ENCODE peak calls at places on chromosomes 12 and 14, in five cellular contexts. G is K562, O is upper lobe of left lung, Z is HepG2, M is GM12878. Y is an unnamed sample.

GRCh38 chr12:121423682-121424631 is 24.0 kb downstream of the RNF34 start:
- ATAC-seq in Z (no peak), G (no peak), O (no peak), M (no peak), Y (peak)

GRCh38 chr12:1310684-1311083 is 283.7 kb downstream of the FBXL14 start:
- ATAC-seq in Z (no peak), O (no peak), M (no peak), G (no peak), Y (no peak)

GRCh38 chr12:132284618-132285310 is 44.6 kb downstream of the GALNT9 start:
- ATAC-seq in Z (no peak), M (no peak), O (no peak), G (no peak), Y (no peak)

GRCh38 chr12:57623811-57624390 is 9.1 kb downstream of the B4GALNT1 start:
- ATAC-seq in M (no peak), O (no peak), Z (no peak), G (no peak), Y (no peak)

GRCh38 chr12:104546575-104546974 is 89.8 kb downstream of the CHST11 start:
- ATAC-seq in O (peak), G (no peak), Z (no peak), M (peak), Y (no peak)

GRCh38 chr12:68119724-68120211 is 39.8 kb downstream of the IFNG start:
- ATAC-seq in O (no peak), G (no peak), M (peak), Z (no peak), Y (no peak)

GRCh38 chr14:52923902-52924575 is 26.8 kb downstream of the FERMT2 start:
- ATAC-seq in O (no peak), Z (peak), M (peak), G (peak), Y (no peak)

GRCh38 chr12:130186631-130187269 is 24.5 kb downstream of the FZD10 start:
- ATAC-seq in Z (no peak), M (no peak), G (no peak), O (no peak), Y (no peak)

GRCh38 chr12:27293463-27293862 is 39.2 kb upstream of the BMAL2 start:
- ATAC-seq in G (no peak), Z (no peak), M (no peak), O (no peak), Y (no peak)

GRCh38 chr14:55976619-55977018 is 141.6 kb upstream of the PELI2 start:
- ATAC-seq in M (no peak), O (no peak), Z (no peak), G (no peak), Y (no peak)

GRCh38 chr12:114141916-114142564 is 175.9 kb upstream of the RBM19 start:
- ATAC-seq in O (no peak), G (no peak), Z (no peak), M (no peak), Y (no peak)

GRCh38 chr14:75259510-75259855 is 19.1 kb upstream of the FOS start:
- ATAC-seq in G (peak), O (no peak), Z (peak), M (no peak), Y (peak)

GRCh38 chr12:103734847-103735246 is 106.2 kb downstream of the NT5DC3 start:
- ATAC-seq in O (no peak), Z (no peak), G (no peak), M (no peak), Y (no peak)

GRCh38 chr12:1184402-1184801 is 193.4 kb downstream of the ERC1 start:
- ATAC-seq in O (no peak), Z (no peak), G (no peak), M (no peak), Y (no peak)

GRCh38 chr12:106358410-106359241 is 1.1 kb downstream of the POLR3B start:
- ATAC-seq in Z (peak), O (peak), G (peak), M (peak), Y (peak)

GRCh38 chr12:77943466-77943865 is 112.8 kb downstream of the NAV3 start:
- ATAC-seq in G (no peak), M (no peak), Z (no peak), O (no peak), Y (peak)

GRCh38 chr12:3055712-3056467 is 21.3 kb upstream of the TSPAN9 start:
- ATAC-seq in O (no peak), G (no peak), M (no peak), Z (peak), Y (no peak)

DNA sequence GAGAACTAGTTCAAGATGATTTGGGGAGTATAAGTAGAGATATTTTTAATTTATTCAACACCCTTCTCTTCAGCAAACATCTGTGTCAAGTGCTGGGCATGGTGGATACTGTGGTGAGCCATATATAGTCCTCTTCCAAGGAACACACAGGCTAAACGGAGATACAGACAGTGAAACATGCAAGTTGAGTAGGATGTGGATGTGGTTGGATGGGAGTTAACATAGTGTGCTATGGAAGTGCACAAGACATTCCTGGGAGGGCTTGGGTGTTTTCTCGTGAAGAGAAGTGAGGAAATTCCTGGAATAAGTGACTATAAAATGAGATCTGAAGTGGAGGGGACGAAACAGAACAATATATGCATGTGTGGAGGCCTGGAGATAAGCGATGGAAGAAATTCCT is 181.1 kb upstream of the NPAS3 start:
- ATAC-seq in Z (no peak), M (no peak), O (no peak), G (no peak), Y (no peak)
- TF ChIP-seq POLR2AphosphoS5 in Z (no peak), M (no peak), O (no peak), G (no peak), Y (no peak)

GRCh38 chr12:100248886-100249285 is 18.0 kb downstream of the DEPDC4 start:
- ATAC-seq in M (no peak), Z (no peak), G (no peak), O (no peak), Y (no peak)
- H3K4me3 ChIP-seq in M (no peak), Z (no peak), G (no peak), O (no peak), Y (no peak)

GRCh38 chr12:84634526-84634925 is 278.1 kb downstream of the SLC6A15 start:
- ATAC-seq in Z (no peak), M (no peak), O (no peak), G (no peak), Y (no peak)
- TF ChIP-seq EP300 in Z (no peak), M (no peak), O (no peak), G (no peak), Y (no peak)

GRCh38 chr14:97878727-97879126 is 1081.5 kb downstream of the VRK1 start:
- ATAC-seq in O (no peak), M (no peak), G (no peak), Z (no peak), Y (peak)
- TF ChIP-seq POLR2AphosphoS5 in O (no peak), M (no peak), G (no peak), Z (no peak), Y (peak)

GRCh38 chr14:37170993-37171392 is 1.4 kb downstream of the SLC25A21 start:
- ATAC-seq in Z (no peak), G (no peak), O (no peak), M (no peak), Y (no peak)

GRCh38 chr14:37172936-37173613 is 669 bp upstream of the SLC25A21 start:
- ATAC-seq in M (no peak), Z (no peak), G (peak), O (no peak), Y (no peak)

GRCh38 chr14:37170237-37170636 is 2.2 kb downstream of the SLC25A21 start:
- ATAC-seq in M (no peak), G (no peak), Z (no peak), O (no peak), Y (no peak)

GRCh38 chr14:37172024-37172869 is at the start of gene SLC25A21:
- ATAC-seq in G (peak), M (no peak), O (peak), Z (peak), Y (peak)

GRCh38 chr14:37171678-37172023 is 755 bp downstream of the SLC25A21 start:
- ATAC-seq in M (no peak), O (no peak), Z (peak), G (peak), Y (peak)
- H3K4me3 ChIP-seq in M (no peak), O (peak), Z (peak), G (peak), Y (peak)

Y was measured in gastroesophageal sphincter.